ENCODE peak calls at places on chromosomes 5 and 9, in seven cellular contexts. C is GM23338, D is stomach, H is breast epithelium, Q is transverse colon, X is HCT116, U is SK-N-SH. M is an unnamed sample.
A peak's percentile ranks its signal among the peaks of the same experiment; 100 is the strongest.

GRCh38 chr5:31250201-31250600 is 56.7 kb downstream of the CDH6 start:
- DNase-seq in X (no peak), U (no peak), D (no peak), C (no peak), H (no peak), Q (no peak), M (no peak)

GRCh38 chr5:145739824-145740223 is 95.3 kb downstream of the PRELID2 start:
- DNase-seq in D (no peak), C (no peak), X (no peak), U (no peak), H (no peak), Q (no peak), M (no peak)

GRCh38 chr5:17441351-17441750 is 56.7 kb upstream of the TAF11L2 start:
- DNase-seq in D (no peak), Q (no peak), U (no peak), X (no peak), C (no peak), H (no peak), M (no peak)

GRCh38 chr5:123147128-123147527 is 58.1 kb downstream of the PRDM6 start:
- DNase-seq in Q (no peak), H (no peak), C (no peak), U (no peak), X (no peak), D (no peak), M (no peak)

GRCh38 chr5:106962464-106963230 is 708.1 kb downstream of the EFNA5 start:
- DNase-seq in X (no peak), U (no peak), H (no peak), C (no peak), D (no peak), Q (no peak), M (no peak)

GRCh38 chr5:35476046-35476445 is 141.6 kb upstream of the SPEF2 start:
- DNase-seq in Q (no peak), X (no peak), U (no peak), D (no peak), H (no peak), C (no peak), M (no peak)

GRCh38 chr5:176776141-176776865 is 34.1 kb upstream of the UNC5A start:
- DNase-seq in C (no peak), Q (no peak), D (no peak), U (no peak), H (peak; percentile 41), X (no peak), M (no peak)

GRCh38 chr5:16889203-16889971 is 46.7 kb downstream of the MYO10 start:
- DNase-seq in X (no peak), D (no peak), H (no peak), Q (no peak), C (peak; percentile 41), U (no peak), M (no peak)

GRCh38 chr5:43469671-43470396 is 13.8 kb downstream of the TMEM267 start:
- DNase-seq in X (no peak), D (no peak), H (no peak), Q (no peak), C (peak; percentile 10), U (no peak), M (no peak)

GRCh38 chr5:102715405-102715804 is 39.7 kb upstream of the PAM start:
- DNase-seq in X (peak; percentile 60), H (no peak), D (no peak), C (no peak), Q (no peak), U (no peak), M (peak; percentile 30)

GRCh38 chr9:136225366-136225747 is 20.3 kb downstream of the QSOX2 start:
- DNase-seq in C (no peak), H (no peak), X (no peak), D (no peak), U (no peak), Q (peak; percentile 54), M (no peak)

GRCh38 chr5:109859537-109859936 is 169.8 kb downstream of the MAN2A1 start:
- DNase-seq in D (no peak), H (no peak), Q (no peak), C (no peak), U (no peak), X (no peak), M (no peak)

GRCh38 chr5:54672867-54673266 is 155.3 kb downstream of the SNX18 start:
- DNase-seq in Q (no peak), D (no peak), C (no peak), H (no peak), U (no peak), X (no peak), M (no peak)

GRCh38 chr9:99400184-99400731 is 178.2 kb downstream of the SEC61B start:
- DNase-seq in H (no peak), U (peak; percentile 37), Q (no peak), X (no peak), D (no peak), C (peak; percentile 25), M (no peak)

GRCh38 chr5:79093762-79094161 is 17.8 kb upstream of the BHMT start:
- DNase-seq in X (no peak), D (no peak), Q (no peak), H (no peak), U (peak; percentile 70), C (no peak), M (no peak)

GRCh38 chr5:6454628-6455053 is 6.0 kb downstream of the UBE2QL1 start:
- DNase-seq in C (no peak), Q (no peak), U (no peak), X (no peak), H (no peak), D (no peak), M (no peak)

GRCh38 chr5:6456766-6457370 is 8.2 kb downstream of the UBE2QL1 start:
- DNase-seq in X (no peak), C (no peak), Q (no peak), H (no peak), D (no peak), U (no peak), M (no peak)

GRCh38 chr5:6452622-6453504 is 4.2 kb downstream of the UBE2QL1 start:
- DNase-seq in D (no peak), U (no peak), Q (no peak), C (no peak), H (no peak), X (no peak), M (no peak)

GRCh38 chr5:6455571-6456200 is 7.0 kb downstream of the UBE2QL1 start:
- DNase-seq in U (no peak), Q (no peak), X (no peak), D (no peak), C (no peak), H (no peak), M (no peak)

DNA sequence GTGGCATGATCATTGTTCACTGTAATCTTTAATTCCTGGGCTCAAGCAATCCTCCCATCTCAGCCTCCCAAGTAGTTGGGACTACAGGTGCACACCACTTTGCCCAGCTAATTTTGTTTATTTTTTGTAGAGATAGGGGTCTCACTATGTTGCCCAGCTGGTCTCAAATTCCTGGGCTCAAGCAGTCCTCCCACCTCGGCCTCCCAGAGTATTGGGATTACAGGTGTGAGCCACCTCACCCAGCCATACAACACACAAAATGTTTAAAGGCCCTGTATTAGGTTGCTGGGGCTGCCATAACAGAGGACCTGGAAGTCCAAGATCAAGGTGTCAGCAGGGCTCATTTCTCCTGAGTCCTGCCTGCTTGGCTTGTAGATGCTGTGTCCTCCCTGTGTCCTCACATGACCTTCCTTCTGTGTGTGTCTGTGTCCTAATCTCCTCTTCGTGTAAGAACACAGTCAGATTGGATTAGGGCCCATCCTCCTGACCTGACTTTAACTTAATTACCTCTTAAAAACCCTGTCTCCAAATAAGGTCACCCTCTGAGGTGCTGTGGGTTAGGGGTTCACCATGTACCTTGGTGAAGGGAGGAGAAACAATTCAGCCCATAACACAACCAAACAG is 5.4 kb downstream of the UBE2QL1 start:
- DNase-seq in D (no peak), H (no peak), C (no peak), U (no peak), Q (no peak), X (no peak), M (no peak)
- H3K4me3 ChIP-seq in D (no peak overlapping the region), H (no peak overlapping the region), C (no peak overlapping the region), U (no peak overlapping the region), Q (no peak overlapping the region), X (no peak overlapping the region), M (no peak overlapping the region)

DNA sequence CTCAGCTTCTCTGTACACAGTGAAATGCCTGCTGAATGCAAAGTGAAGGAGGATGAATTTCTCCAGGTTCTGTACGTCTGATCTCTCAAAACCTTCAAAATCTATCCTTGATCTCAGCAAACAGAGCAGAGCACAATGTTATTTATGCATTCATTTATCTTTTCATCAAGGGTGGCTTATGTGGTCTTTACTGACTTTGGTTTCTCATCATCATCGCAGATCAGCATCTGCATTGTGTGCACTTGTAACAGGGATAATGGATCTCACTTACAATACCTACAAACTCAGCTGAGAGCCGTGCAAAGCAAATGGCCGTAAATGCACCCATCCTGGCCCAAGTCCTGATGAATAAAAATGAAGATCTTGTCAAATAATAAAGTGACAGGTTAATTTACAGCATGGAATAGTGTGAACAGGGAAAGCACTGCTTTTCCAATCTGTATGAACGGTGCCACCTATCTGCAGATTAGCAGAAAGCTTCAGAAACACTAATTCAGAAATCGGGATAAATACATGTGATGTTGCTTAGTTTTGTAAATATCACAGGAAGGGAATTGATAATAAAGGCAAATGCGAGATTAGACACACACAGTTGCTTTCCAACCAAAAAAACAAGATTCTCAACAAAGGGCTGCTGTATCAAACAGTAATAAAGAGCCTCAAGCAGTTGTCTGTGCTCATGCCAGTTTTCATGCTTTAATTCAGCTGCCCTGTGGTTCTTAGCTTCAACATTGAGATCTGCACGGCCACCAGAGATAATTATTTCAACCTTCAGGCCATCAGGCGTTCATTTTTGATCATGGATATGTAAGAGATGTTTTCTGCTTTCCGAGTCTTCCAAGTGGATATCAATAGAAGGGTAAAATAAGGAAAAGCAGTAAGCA is 153.3 kb upstream of the POU5F2 start:
- DNase-seq in U (peak; percentile 4), C (peak; percentile 33), X (peak; percentile 10), D (no peak), Q (no peak), H (no peak), M (no peak)
- TF ChIP-seq POLR2AphosphoS5 in U (no peak), C (no peak), X (no peak), D (no peak), Q (no peak), H (no peak), M (no peak)

GRCh38 chr5:93577807-93578178 is 3.2 kb downstream of the NR2F1-AS1 start:
- DNase-seq in Q (no peak), C (no peak), H (no peak), U (no peak), D (no peak), X (no peak), M (no peak)

GRCh38 chr5:93580387-93581100 is 475 bp downstream of the NR2F1-AS1 start:
- DNase-seq in H (no peak), C (no peak), U (peak; percentile 60), Q (no peak), D (no peak), X (no peak), M (no peak)

GRCh38 chr5:93578179-93578812 is 2.7 kb downstream of the NR2F1-AS1 start:
- DNase-seq in U (no peak), X (no peak), D (no peak), H (no peak), Q (no peak), C (peak; percentile 30), M (no peak)

GRCh38 chr5:93579561-93580386 is 1.2 kb downstream of the NR2F1-AS1 start:
- DNase-seq in D (no peak), U (peak; percentile 74), H (no peak), C (peak; percentile 69), Q (no peak), X (no peak), M (no peak)

GRCh38 chr5:93578813-93579560 is 2.0 kb downstream of the NR2F1-AS1 start:
- DNase-seq in D (no peak), C (peak; percentile 59), H (no peak), U (peak; percentile 52), X (no peak), Q (no peak), M (no peak)
- H3K4me3 ChIP-seq in D (peak overlapping the region; percentile 64), C (peak overlapping the region; percentile 69), H (peak overlapping the region; percentile 57), U (peak overlapping the region; percentile 87), X (no peak overlapping the region), Q (peak overlapping the region; percentile 43), M (peak overlapping the region; percentile 71)

GRCh38 chr9:129886226-129887174 is 51.2 kb downstream of the USP20 start:
- DNase-seq in C (no peak), D (no peak), U (no peak), X (no peak), Q (peak; percentile 52), H (no peak), M (no peak)
- TF ChIP-seq POLR2AphosphoS5 in C (no peak), D (no peak), U (no peak), X (no peak), Q (peak; percentile 21), H (no peak), M (no peak)